ENCODE peak calls at places on chromosomes 12 and 14, in four cellular contexts. One of them, this sample, is unnamed.

GRCh38 chr14:81143793-81144192 is 77.0 kb downstream of the GTF2A1 start:
- DNase-seq in left ventricle myocardium inferior: no peak
- DNase-seq in retinal pigment epithelial cell: no peak
- DNase-seq in tibial artery: no peak
- DNase-seq in this sample: no peak

GRCh38 chr14:68282479-68283377 is 463.1 kb downstream of the RAD51B start:
- DNase-seq in left ventricle myocardium inferior: no peak
- DNase-seq in retinal pigment epithelial cell: no peak
- DNase-seq in tibial artery: no peak
- DNase-seq in this sample: no peak

GRCh38 chr12:98578821-98579220 is 14.7 kb upstream of the SLC25A3 start:
- DNase-seq in left ventricle myocardium inferior: no peak
- DNase-seq in retinal pigment epithelial cell: no peak
- DNase-seq in tibial artery: no peak
- DNase-seq in this sample: no peak

GRCh38 chr12:45355750-45356149 is 139.9 kb downstream of the ANO6 start:
- DNase-seq in left ventricle myocardium inferior: no peak
- DNase-seq in retinal pigment epithelial cell: peak
- DNase-seq in tibial artery: no peak
- DNase-seq in this sample: no peak

GRCh38 chr12:40566246-40566645 is 126.0 kb upstream of the CNTN1 start:
- DNase-seq in left ventricle myocardium inferior: no peak
- DNase-seq in retinal pigment epithelial cell: no peak
- DNase-seq in tibial artery: no peak
- DNase-seq in this sample: peak

GRCh38 chr14:92407395-92407794 is 84.4 kb downstream of the SLC24A4 start:
- DNase-seq in left ventricle myocardium inferior: no peak
- DNase-seq in retinal pigment epithelial cell: no peak
- DNase-seq in tibial artery: no peak
- DNase-seq in this sample: no peak

GRCh38 chr12:122322501-122322900 is 56.2 kb upstream of the VPS33A start:
- DNase-seq in left ventricle myocardium inferior: no peak
- DNase-seq in retinal pigment epithelial cell: no peak
- DNase-seq in tibial artery: no peak
- DNase-seq in this sample: no peak

GRCh38 chr12:78096909-78097597 is 266.4 kb downstream of the NAV3 start:
- DNase-seq in left ventricle myocardium inferior: no peak
- DNase-seq in retinal pigment epithelial cell: no peak
- DNase-seq in tibial artery: no peak
- DNase-seq in this sample: peak

GRCh38 chr12:94148841-94149780 is 734 bp downstream of the PLXNC1 start:
- DNase-seq in left ventricle myocardium inferior: peak
- DNase-seq in retinal pigment epithelial cell: no peak
- DNase-seq in tibial artery: no peak
- DNase-seq in this sample: no peak

GRCh38 chr14:38291681-38292459 is 36.0 kb upstream of the CLEC14A start:
- DNase-seq in left ventricle myocardium inferior: no peak
- DNase-seq in retinal pigment epithelial cell: no peak
- DNase-seq in tibial artery: no peak
- DNase-seq in this sample: no peak

GRCh38 chr14:90319634-90320541 is 11.9 kb downstream of the NRDE2 start:
- DNase-seq in left ventricle myocardium inferior: no peak
- DNase-seq in retinal pigment epithelial cell: no peak
- DNase-seq in tibial artery: no peak
- DNase-seq in this sample: no peak

GRCh38 chr12:91222746-91223145 is 40.1 kb upstream of the DCN start:
- DNase-seq in left ventricle myocardium inferior: no peak
- DNase-seq in retinal pigment epithelial cell: no peak
- DNase-seq in tibial artery: no peak
- DNase-seq in this sample: no peak

This sample was measured in NCI-H446 treated with DMSO at 0.1 percent for 48 hours.